ENCODE peak calls at places on chromosomes 11 and 22, in four cellular contexts. Y is cardiac muscle cell, V is OCI-LY7, W is WERI-Rb-1. X is an unnamed sample.

GRCh38 chr11:31236052-31236652 is 133.4 kb downstream of the DCDC1 start:
- DNase-seq in W (no peak), V (peak; percentile 8), Y (peak; percentile 28), X (no peak)

GRCh38 chr11:72741429-72741833 is 10.8 kb downstream of the ARAP1 start:
- DNase-seq in V (peak; percentile 37), W (no peak), Y (no peak), X (no peak)

GRCh38 chr22:33438273-33438672 is 380.1 kb upstream of the SYN3 start:
- DNase-seq in W (no peak), V (no peak), Y (peak; percentile 69), X (no peak)

GRCh38 chr11:97414801-97415200 is 1025.0 kb downstream of the JRKL start:
- DNase-seq in V (no peak), W (no peak), Y (no peak), X (no peak)

GRCh38 chr11:81989093-81989492 is 744.6 kb downstream of the FAM181B start:
- DNase-seq in V (no peak), Y (no peak), W (no peak), X (no peak)

GRCh38 chr22:24333301-24333700 is 62.7 kb downstream of the SPECC1L start:
- DNase-seq in Y (no peak), V (no peak), W (no peak), X (no peak)

GRCh38 chr11:76656571-76657081 is 13.9 kb downstream of the LRRC32 start:
- DNase-seq in V (no peak), W (no peak), Y (peak; percentile 42), X (peak; percentile 20)

GRCh38 chr11:63767415-63768231 is 952 bp downstream of the ZFTA start:
- DNase-seq in V (peak; percentile 69), W (peak; percentile 32), Y (peak; percentile 87), X (peak; percentile 69)

GRCh38 chr11:62931501-62932278 is 10.5 kb upstream of the CHRM1 start:
- DNase-seq in V (no peak), W (peak; percentile 41), Y (no peak), X (no peak)

GRCh38 chr11:45163956-45164575 is 17.6 kb downstream of the PRDM11 start:
- DNase-seq in W (no peak), Y (no peak), V (no peak), X (no peak)

GRCh38 chr11:117528061-117528780 is 200.6 kb downstream of the CEP164 start:
- DNase-seq in Y (no peak), V (no peak), W (peak; percentile 85), X (no peak)

GRCh38 chr22:22614065-22614464 is 30.3 kb upstream of the GGTLC2 start:
- DNase-seq in V (no peak), Y (no peak), W (no peak), X (no peak)

GRCh38 chr11:23124249-23124648 is 264.0 kb upstream of the CCDC179 start:
- DNase-seq in W (no peak), Y (no peak), V (no peak), X (no peak)

GRCh38 chr22:40463017-40463631 is 92.7 kb downstream of the SGSM3 start:
- DNase-seq in W (no peak), Y (no peak), V (peak; percentile 80), X (peak; percentile 61)

GRCh38 chr11:69129647-69130046 is 26.1 kb upstream of the SMIM38 start:
- DNase-seq in Y (no peak), W (no peak), V (no peak), X (no peak)

GRCh38 chr11:116611998-116612620 is 160.7 kb downstream of the BUD13 start:
- DNase-seq in V (no peak), Y (no peak), W (peak; percentile 4), X (no peak)

GRCh38 chr11:91433284-91434010 is 791.2 kb upstream of the FAT3 start:
- DNase-seq in V (no peak), Y (no peak), W (no peak), X (no peak)

GRCh38 chr11:120272303-120272702 is 32.4 kb downstream of the POU2F3 start:
- DNase-seq in W (no peak), Y (peak; percentile 58), V (no peak), X (no peak)

GRCh38 chr11:111282663-111283062 is 15.7 kb upstream of the POU2AF3 start:
- DNase-seq in V (no peak), Y (no peak), W (no peak), X (no peak)

GRCh38 chr11:9840460-9841004 is 176.7 kb downstream of the SWAP70 start:
- DNase-seq in W (no peak), Y (no peak), V (no peak), X (no peak)

GRCh38 chr11:10993186-10993585 is 135.3 kb upstream of the ZBED5 start:
- DNase-seq in Y (no peak), W (no peak), V (no peak), X (no peak)

GRCh38 chr22:42855211-42855610 is 1.9 kb downstream of the ARFGAP3 start:
- DNase-seq in V (no peak), W (no peak), Y (no peak), X (no peak)

GRCh38 chr22:44822479-44822878 is 70.1 kb downstream of the ARHGAP8 start:
- DNase-seq in W (no peak), V (no peak), Y (no peak), X (no peak)

GRCh38 chr11:26551186-26551801 is 20.8 kb downstream of the MUC15 start:
- DNase-seq in Y (peak; percentile 23), W (no peak), V (no peak), X (no peak)

GRCh38 chr11:73003083-73003482 is 139.0 kb downstream of the FCHSD2 start:
- DNase-seq in Y (no peak), V (peak; percentile 17), W (no peak), X (peak; percentile 28)

GRCh38 chr11:89136606-89137005 is 41.1 kb upstream of the TYR start:
- DNase-seq in W (no peak), V (no peak), Y (no peak), X (no peak)

GRCh38 chr11:128341280-128341679 is 246.1 kb downstream of the ETS1 start:
- DNase-seq in Y (peak; percentile 20), V (no peak), W (no peak), X (no peak)

GRCh38 chr22:20606041-20606783 is 98.8 kb downstream of the MED15 start:
- DNase-seq in V (peak; percentile 78), W (peak; percentile 79), Y (peak; percentile 77), X (peak; percentile 85)

GRCh38 chr22:16932577-16932976 is 75.4 kb downstream of the GAB4 start:
- DNase-seq in V (no peak), W (no peak), Y (no peak), X (no peak)

GRCh38 chr22:23565942-23566715 is 14.0 kb downstream of the IGLL1 start:
- DNase-seq in V (no peak), W (peak; percentile 65), Y (peak; percentile 6), X (peak; percentile 20)

GRCh38 chr11:31798057-31799035 is 12.8 kb downstream of the PAX6 start:
- DNase-seq in W (no peak), Y (no peak), V (no peak), X (peak; percentile 64)

GRCh38 chr11:36433896-36434295 is 76.2 kb downstream of the TRAF6 start:
- DNase-seq in Y (no peak), V (no peak), W (no peak), X (no peak)

GRCh38 chr11:36432093-36432469 is 78.0 kb downstream of the TRAF6 start:
- DNase-seq in V (no peak), W (no peak), Y (no peak), X (no peak)

GRCh38 chr11:36432747-36433146 is 77.3 kb downstream of the TRAF6 start:
- DNase-seq in W (no peak), V (no peak), Y (no peak), X (no peak)

GRCh38 chr11:36427876-36428275 is 82.2 kb downstream of the TRAF6 start:
- DNase-seq in Y (no peak), V (no peak), W (no peak), X (no peak)

DNA sequence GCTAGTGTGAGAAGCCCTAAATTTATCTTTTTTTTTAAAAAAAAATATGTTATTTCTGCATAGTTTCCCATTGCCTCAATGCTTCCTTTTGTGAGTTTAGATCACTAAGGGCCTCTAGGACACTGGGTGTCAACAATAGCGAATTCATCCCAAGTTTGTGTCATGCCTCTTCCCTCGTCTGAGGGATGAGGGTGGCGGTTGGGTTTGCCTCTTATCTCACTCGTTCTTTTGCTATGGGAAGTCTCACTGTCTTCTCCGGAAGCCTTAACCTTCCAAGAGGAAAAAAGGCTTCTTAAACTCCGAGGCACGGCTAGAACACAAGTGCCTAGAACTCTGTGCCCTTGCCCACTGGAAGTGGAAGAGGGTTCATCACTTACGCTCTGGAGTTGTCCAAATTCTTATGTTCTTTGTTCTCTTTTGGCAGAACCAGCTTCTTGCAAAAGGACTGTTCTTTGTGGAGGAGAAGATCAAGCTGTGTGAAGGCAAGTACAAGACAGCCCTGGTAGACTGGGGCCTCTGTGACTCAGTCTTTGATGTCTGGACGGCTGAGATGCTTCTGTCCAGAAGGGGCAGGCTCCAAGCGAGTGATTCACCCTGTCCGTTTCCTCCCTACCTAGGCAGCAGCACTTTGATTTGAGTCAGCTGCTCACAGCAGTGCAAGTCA is 78.5 kb downstream of the TRAF6 start:
- DNase-seq in V (no peak), Y (peak; percentile 98), W (no peak), X (no peak)
- TF ChIP-seq CTCF in V (no peak), Y (peak; percentile 30), W (no peak), X (no peak)

GRCh38 chr11:65477271-65478029 is 21.4 kb upstream of the MALAT1 start:
- DNase-seq in Y (peak; percentile 96), V (peak; percentile 90), W (peak; percentile 94), X (peak; percentile 93)
- TF ChIP-seq CTCF in Y (no peak), V (no peak), W (no peak), X (no peak)

GRCh38 chr11:28697920-28698827 is 590.0 kb downstream of the METTL15 start:
- DNase-seq in W (peak; percentile 68), Y (peak; percentile 74), V (peak; percentile 43), X (peak; percentile 20)
- TF ChIP-seq CTCF in W (peak; percentile 76), Y (peak; percentile 81), V (peak; percentile 90), X (peak; percentile 75)

GRCh38 chr22:49006207-49007012 is 821.3 kb downstream of the BRD1 start:
- DNase-seq in W (peak; percentile 1), Y (no peak), V (no peak), X (no peak)

GRCh38 chr22:49009359-49010063 is 818.2 kb downstream of the BRD1 start:
- DNase-seq in Y (no peak), W (peak; percentile 2), V (no peak), X (no peak)

GRCh38 chr22:49008682-49009235 is 818.9 kb downstream of the BRD1 start:
- DNase-seq in Y (no peak), W (peak; percentile 4), V (no peak), X (no peak)

GRCh38 chr22:49005557-49005956 is 822.1 kb downstream of the BRD1 start:
- DNase-seq in W (peak; percentile 2), V (no peak), Y (no peak), X (no peak)

GRCh38 chr22:49007013-49007653 is 820.5 kb downstream of the BRD1 start:
- DNase-seq in W (peak; percentile 4), Y (no peak), V (no peak), X (peak; percentile 16)
- TF ChIP-seq CTCF in W (no peak), Y (no peak), V (no peak), X (no peak)

DNA sequence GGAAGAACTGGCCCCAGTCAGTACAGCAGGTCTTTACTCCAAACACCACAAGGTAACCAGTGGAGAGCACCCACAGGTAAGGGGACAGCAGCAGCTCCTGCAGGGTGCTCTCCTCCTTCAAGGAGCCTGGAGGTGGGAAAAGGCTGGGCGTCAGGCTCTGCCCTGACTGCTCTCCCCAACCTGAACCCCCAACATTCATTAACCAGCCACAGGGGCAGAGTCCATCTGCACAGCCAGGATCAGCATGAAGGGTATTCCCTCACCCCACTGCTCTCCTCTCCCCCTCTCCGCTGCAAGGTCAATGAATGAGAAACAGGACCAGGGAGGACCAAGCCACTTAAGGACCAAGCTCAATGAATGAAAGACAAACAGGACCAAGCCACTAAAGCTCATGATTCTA is 3.7 kb downstream of the SLC37A4 start:
- DNase-seq in Y (no peak), V (no peak), W (no peak), X (no peak)
- TF ChIP-seq CTCF in Y (no peak), V (no peak), W (no peak), X (no peak)

X was measured in GM10248.